ENCODE peak calls at places on chromosomes 7 and 10, in five cellular contexts. W, O, J, U and C are unnamed samples.

GRCh38 chr10:44390585-44391072 is 5.7 kb upstream of the CXCL12 start:
- DNase-seq in W (no peak), O (no peak), J (no peak), U (no peak), C (no peak)

GRCh38 chr10:29317423-29318021 is 28.7 kb downstream of the LYZL1 start:
- DNase-seq in W (no peak), O (no peak), J (no peak), U (no peak), C (no peak)

GRCh38 chr10:103849212-103849877 is 6.0 kb downstream of the SH3PXD2A start:
- DNase-seq in W (no peak), O (no peak), J (no peak), U (no peak), C (no peak)

GRCh38 chr7:111274882-111275281 is 184.0 kb downstream of the LRRN3 start:
- DNase-seq in W (no peak), O (no peak), J (no peak), U (no peak), C (no peak)

GRCh38 chr7:88169717-88170320 is 50.0 kb downstream of the SRI start:
- DNase-seq in W (no peak), O (no peak), J (peak), U (no peak), C (no peak)

GRCh38 chr10:80163741-80164341 is 31.3 kb downstream of the PLAC9 start:
- DNase-seq in W (peak), O (peak), J (peak), U (no peak), C (peak)

GRCh38 chr10:73780966-73781365 is 882 bp upstream of the CHCHD1 start:
- DNase-seq in W (no peak), O (no peak), J (no peak), U (no peak), C (no peak)

GRCh38 chr10:30185916-30186315 is 126.5 kb upstream of the JCAD start:
- DNase-seq in W (peak), O (peak), J (no peak), U (no peak), C (peak)

GRCh38 chr7:16961650-16962049 is 79.9 kb upstream of the AGR3 start:
- DNase-seq in W (peak), O (no peak), J (no peak), U (no peak), C (peak)

GRCh38 chr7:91634485-91635177 is 245.9 kb downstream of the MTERF1 start:
- DNase-seq in W (no peak), O (no peak), J (no peak), U (no peak), C (no peak)

GRCh38 chr7:98617051-98617959 is at the start of gene NPTX2:
- DNase-seq in W (no peak), O (no peak), J (peak), U (no peak), C (no peak)

GRCh38 chr7:25216837-25217236 is 11.4 kb downstream of the NPVF start:
- DNase-seq in W (peak), O (peak), J (peak), U (no peak), C (peak)

GRCh38 chr10:48404646-48405045 is 98.2 kb downstream of the MAPK8 start:
- DNase-seq in W (peak), O (peak), J (no peak), U (no peak), C (no peak)

GRCh38 chr10:93072225-93072712 is 1.4 kb upstream of the CYP26A1 start:
- DNase-seq in W (no peak), O (no peak), J (no peak), U (no peak), C (no peak)